ENCODE peak calls at places on chromosomes 7 and 10, in six cellular contexts. D is globus pallidus; L is small intestine; A is activated CD8-positive, alpha-beta memory T cell treated with anti-CD3 and anti-CD28 coated beads for 1 hour; P is skeletal muscle cell; M is HT1080. N is an unnamed sample.

GRCh38 chr10:113177936-113178335 is 227.9 kb downstream of the TCF7L2 start:
- DNase-seq in D (no peak), P (no peak), L (no peak), A (no peak), M (no peak), N (no peak)

GRCh38 chr7:121437470-121437869 is 41.4 kb upstream of the FAM3C start:
- DNase-seq in D (no peak), P (no peak), M (no peak), L (no peak), A (no peak), N (no peak)

GRCh38 chr10:1608408-1609037 is 128.8 kb downstream of the ADARB2 start:
- DNase-seq in A (no peak), D (no peak), P (no peak), M (no peak), L (no peak), N (no peak)

GRCh38 chr10:119680668-119681070 is 29.5 kb downstream of the BAG3 start:
- DNase-seq in D (no peak), P (no peak), M (peak), L (no peak), A (no peak), N (no peak)

GRCh38 chr7:94289071-94289470 is 105.6 kb upstream of the COL1A2 start:
- DNase-seq in P (peak), L (peak), D (peak), A (no peak), M (peak), N (peak)

GRCh38 chr7:86598311-86598710 is 45.4 kb upstream of the GRM3 start:
- DNase-seq in D (no peak), A (no peak), P (no peak), M (peak), L (no peak), N (no peak)

GRCh38 chr7:138980575-138981285 is 459 bp downstream of the KIAA1549 start:
- DNase-seq in D (peak), M (peak), P (no peak), L (no peak), A (no peak), N (no peak)

GRCh38 chr7:17186745-17187144 is 111.7 kb upstream of the AHR start:
- DNase-seq in D (no peak), A (no peak), M (no peak), P (no peak), L (no peak), N (no peak)

GRCh38 chr7:100247152-100247757 is 27.5 kb downstream of the PVRIG start:
- DNase-seq in A (no peak), P (peak), M (peak), D (no peak), L (peak), N (peak)

GRCh38 chr7:159017741-159018140 is 126.9 kb downstream of the VIPR2 start:
- DNase-seq in L (no peak), A (no peak), P (no peak), D (no peak), M (no peak), N (no peak)

GRCh38 chr7:16347461-16348192 is 73.7 kb downstream of the CRPPA start:
- DNase-seq in P (peak), A (no peak), D (no peak), M (peak), L (no peak), N (no peak)

GRCh38 chr7:73964786-73965185 is 63.2 kb upstream of the ELN start:
- DNase-seq in M (no peak), L (no peak), D (no peak), P (no peak), A (no peak), N (no peak)

GRCh38 chr10:79562135-79562756 is 2.0 kb upstream of the SFTPA2 start:
- DNase-seq in P (peak), D (peak), L (peak), M (peak), A (no peak), N (peak)

GRCh38 chr10:125010362-125010761 is 68.4 kb downstream of the ZRANB1 start:
- DNase-seq in L (no peak), D (no peak), M (no peak), P (no peak), A (no peak), N (no peak)

GRCh38 chr7:101666751-101667150 is 37.7 kb upstream of the MYL10 start:
- DNase-seq in D (no peak), A (no peak), M (no peak), P (no peak), L (no peak), N (no peak)

GRCh38 chr10:72612203-72612826 is 13.6 kb downstream of the MICU1 start:
- DNase-seq in D (no peak), P (no peak), M (no peak), A (no peak), L (peak), N (peak)

GRCh38 chr7:5428470-5429252 is 5.0 kb upstream of the TNRC18 start:
- DNase-seq in D (peak), M (no peak), A (no peak), L (peak), P (no peak), N (peak)

GRCh38 chr10:23643396-23643795 is 204.5 kb downstream of the OTUD1 start:
- DNase-seq in L (peak), D (peak), M (peak), P (no peak), A (no peak), N (peak)

GRCh38 chr7:77679608-77680007 is 16.7 kb upstream of the RSBN1L start:
- DNase-seq in A (no peak), D (no peak), P (no peak), M (no peak), L (peak), N (no peak)

GRCh38 chr10:128047337-128047736 is 78.9 kb downstream of the MKI67 start:
- DNase-seq in A (peak), P (no peak), L (peak), M (peak), D (peak), N (no peak)

GRCh38 chr7:100606313-100606712 is 4.2 kb downstream of the PCOLCE start:
- DNase-seq in P (no peak), A (no peak), D (no peak), M (no peak), L (no peak), N (no peak)

GRCh38 chr10:7281429-7281828 is 129.4 kb downstream of the SFMBT2 start:
- DNase-seq in P (no peak), D (no peak), M (no peak), L (no peak), A (no peak), N (no peak)

GRCh38 chr10:69057951-69058297 is 30.0 kb upstream of the SRGN start:
- DNase-seq in A (no peak), L (no peak), M (peak), P (peak), D (no peak), N (no peak)

GRCh38 chr10:78893217-78893616 is 175.5 kb upstream of the ZMIZ1 start:
- DNase-seq in L (no peak), D (no peak), P (no peak), A (no peak), M (no peak), N (no peak)

GRCh38 chr7:49892473-49892872 is 119.0 kb downstream of the VWC2 start:
- DNase-seq in L (no peak), M (no peak), A (no peak), D (no peak), P (no peak), N (peak)

GRCh38 chr10:117158297-117158696 is 20.2 kb upstream of the VAX1 start:
- DNase-seq in P (no peak), A (no peak), L (no peak), D (no peak), M (no peak), N (no peak)

GRCh38 chr7:101386558-101387199 is 24.0 kb downstream of the COL26A1 start:
- DNase-seq in M (no peak), D (no peak), A (no peak), L (no peak), P (peak), N (no peak)

GRCh38 chr10:91022924-91023707 is 102.2 kb upstream of the ANKRD1 start:
- DNase-seq in D (peak), L (no peak), P (no peak), A (no peak), M (no peak), N (peak)

GRCh38 chr10:121681171-121681752 is 83.0 kb upstream of the FGFR2 start:
- DNase-seq in P (no peak), D (no peak), L (no peak), M (no peak), A (no peak), N (peak)

GRCh38 chr7:47873767-47874166 is 74.5 kb downstream of the PKD1L1 start:
- DNase-seq in M (peak), L (no peak), D (no peak), A (no peak), P (no peak), N (no peak)

GRCh38 chr10:86899670-86900276 is 57.6 kb downstream of the MMRN2 start:
- DNase-seq in D (peak), M (peak), P (no peak), A (no peak), L (peak), N (peak)

N was measured in G401.